ENCODE peak calls at places on chromosomes 6 and 20, in seven cellular contexts. One of them, this sample, is unnamed.

GRCh38 chr6:74519172-74519571 is 686.7 kb downstream of the COL12A1 start:
- DNase-seq in K562: no peak
- DNase-seq in H1: no peak
- DNase-seq in HCT116: no peak
- DNase-seq in GM12878: no peak
- DNase-seq in SK-N-SH: no peak
- DNase-seq in HepG2: peak; percentile 5
- DNase-seq in this sample: peak; percentile 8

GRCh38 chr6:95325858-95326257 is 251.5 kb upstream of the MANEA start:
- DNase-seq in H1: no peak
- DNase-seq in GM12878: no peak
- DNase-seq in K562: no peak
- DNase-seq in HepG2: no peak
- DNase-seq in SK-N-SH: no peak
- DNase-seq in HCT116: no peak
- DNase-seq in this sample: no peak

GRCh38 chr20:31843288-31843687 is 2.1 kb downstream of the FOXS1 start:
- DNase-seq in K562: no peak
- DNase-seq in H1: no peak
- DNase-seq in HepG2: no peak
- DNase-seq in GM12878: no peak
- DNase-seq in HCT116: no peak
- DNase-seq in SK-N-SH: no peak
- DNase-seq in this sample: no peak

GRCh38 chr6:122364084-122364483 is 35.4 kb upstream of the HSF2 start:
- DNase-seq in H1: no peak
- DNase-seq in HCT116: no peak
- DNase-seq in GM12878: no peak
- DNase-seq in HepG2: no peak
- DNase-seq in K562: no peak
- DNase-seq in SK-N-SH: peak; percentile 30
- DNase-seq in this sample: no peak

GRCh38 chr6:32108094-32108627 is 977 bp downstream of the TNXB start:
- DNase-seq in HepG2: no peak
- DNase-seq in GM12878: no peak
- DNase-seq in H1: no peak
- DNase-seq in SK-N-SH: peak; percentile 32
- DNase-seq in K562: peak; percentile 75
- DNase-seq in HCT116: no peak
- DNase-seq in this sample: no peak

GRCh38 chr20:19779634-19780033 is 21.6 kb downstream of the RIN2 start:
- DNase-seq in HepG2: no peak
- DNase-seq in HCT116: no peak
- DNase-seq in SK-N-SH: no peak
- DNase-seq in H1: no peak
- DNase-seq in K562: no peak
- DNase-seq in GM12878: peak; percentile 38
- DNase-seq in this sample: no peak

GRCh38 chr6:155224031-155224451 is 39.8 kb upstream of the CLDN20 start:
- DNase-seq in HepG2: peak; percentile 79
- DNase-seq in SK-N-SH: no peak
- DNase-seq in GM12878: peak; percentile 81
- DNase-seq in H1: no peak
- DNase-seq in K562: no peak
- DNase-seq in HCT116: peak; percentile 73
- DNase-seq in this sample: no peak

GRCh38 chr20:63311186-63311832 is 18.3 kb downstream of the COL20A1 start:
- DNase-seq in H1: no peak
- DNase-seq in HepG2: no peak
- DNase-seq in GM12878: no peak
- DNase-seq in K562: no peak
- DNase-seq in SK-N-SH: no peak
- DNase-seq in HCT116: no peak
- DNase-seq in this sample: no peak

GRCh38 chr20:3157817-3158216 is 1.8 kb downstream of the FASTKD5 start:
- DNase-seq in HCT116: no peak
- DNase-seq in HepG2: no peak
- DNase-seq in H1: no peak
- DNase-seq in SK-N-SH: no peak
- DNase-seq in GM12878: no peak
- DNase-seq in K562: no peak
- DNase-seq in this sample: no peak

GRCh38 chr6:162778603-162779002 is 50.8 kb downstream of the PACRG start:
- DNase-seq in GM12878: no peak
- DNase-seq in K562: no peak
- DNase-seq in HCT116: no peak
- DNase-seq in HepG2: no peak
- DNase-seq in SK-N-SH: no peak
- DNase-seq in H1: no peak
- DNase-seq in this sample: peak; percentile 19
- TF ChIP-seq JUND in GM12878: no peak
- TF ChIP-seq JUND in K562: no peak
- TF ChIP-seq JUND in HCT116: no peak
- TF ChIP-seq JUND in HepG2: no peak
- TF ChIP-seq JUND in SK-N-SH: no peak
- TF ChIP-seq JUND in H1: no peak
- TF ChIP-seq JUND in this sample: no peak

DNA sequence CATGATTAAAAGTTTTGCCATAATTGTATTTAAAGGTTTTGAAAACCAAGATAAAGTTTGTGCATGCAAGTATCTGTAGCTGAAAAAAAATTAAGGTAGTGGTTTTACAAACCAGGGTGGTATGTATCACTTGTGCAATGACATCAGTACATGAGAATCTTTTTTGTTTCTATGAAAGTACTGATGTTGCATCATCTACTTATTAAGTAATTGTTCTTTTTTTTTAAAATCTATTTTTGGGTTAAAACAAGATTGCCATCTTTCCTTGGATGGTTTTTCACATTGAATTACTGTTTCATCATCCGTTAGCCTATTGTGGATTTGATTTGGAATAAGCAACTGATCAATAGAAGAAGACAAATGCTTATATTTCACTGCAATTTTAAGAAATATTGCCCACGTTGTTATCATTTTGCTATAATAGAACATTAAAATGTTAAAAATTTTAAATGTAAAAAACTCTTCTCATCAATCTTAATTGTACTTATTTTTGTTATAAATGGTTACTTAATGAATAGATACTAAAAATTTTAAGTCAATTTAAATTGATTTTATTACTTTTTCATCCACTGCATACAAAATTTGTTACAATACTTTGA is 39.8 kb upstream of the TAGAP start:
- DNase-seq in SK-N-SH: no peak
- DNase-seq in H1: no peak
- DNase-seq in HCT116: no peak
- DNase-seq in GM12878: no peak
- DNase-seq in K562: no peak
- DNase-seq in HepG2: no peak
- DNase-seq in this sample: no peak
- TF ChIP-seq JUND in SK-N-SH: no peak
- TF ChIP-seq JUND in H1: no peak
- TF ChIP-seq JUND in HCT116: no peak
- TF ChIP-seq JUND in GM12878: no peak
- TF ChIP-seq JUND in K562: no peak
- TF ChIP-seq JUND in HepG2: no peak
- TF ChIP-seq JUND in this sample: no peak

GRCh38 chr6:105757512-105758200 is 328.5 kb upstream of the PRDM1 start:
- DNase-seq in HepG2: peak; percentile 13
- DNase-seq in H1: no peak
- DNase-seq in K562: no peak
- DNase-seq in SK-N-SH: no peak
- DNase-seq in HCT116: no peak
- DNase-seq in GM12878: peak; percentile 76
- DNase-seq in this sample: no peak

GRCh38 chr6:105748737-105749161 is 337.4 kb upstream of the PRDM1 start:
- DNase-seq in HepG2: no peak
- DNase-seq in K562: no peak
- DNase-seq in H1: no peak
- DNase-seq in GM12878: no peak
- DNase-seq in SK-N-SH: no peak
- DNase-seq in HCT116: no peak
- DNase-seq in this sample: no peak

GRCh38 chr6:105755885-105756284 is 330.3 kb upstream of the PRDM1 start:
- DNase-seq in SK-N-SH: no peak
- DNase-seq in H1: no peak
- DNase-seq in HCT116: no peak
- DNase-seq in HepG2: no peak
- DNase-seq in K562: no peak
- DNase-seq in GM12878: no peak
- DNase-seq in this sample: no peak

GRCh38 chr6:105750089-105750488 is 336.0 kb upstream of the PRDM1 start:
- DNase-seq in SK-N-SH: no peak
- DNase-seq in HepG2: no peak
- DNase-seq in H1: no peak
- DNase-seq in K562: no peak
- DNase-seq in HCT116: no peak
- DNase-seq in GM12878: no peak
- DNase-seq in this sample: no peak

DNA sequence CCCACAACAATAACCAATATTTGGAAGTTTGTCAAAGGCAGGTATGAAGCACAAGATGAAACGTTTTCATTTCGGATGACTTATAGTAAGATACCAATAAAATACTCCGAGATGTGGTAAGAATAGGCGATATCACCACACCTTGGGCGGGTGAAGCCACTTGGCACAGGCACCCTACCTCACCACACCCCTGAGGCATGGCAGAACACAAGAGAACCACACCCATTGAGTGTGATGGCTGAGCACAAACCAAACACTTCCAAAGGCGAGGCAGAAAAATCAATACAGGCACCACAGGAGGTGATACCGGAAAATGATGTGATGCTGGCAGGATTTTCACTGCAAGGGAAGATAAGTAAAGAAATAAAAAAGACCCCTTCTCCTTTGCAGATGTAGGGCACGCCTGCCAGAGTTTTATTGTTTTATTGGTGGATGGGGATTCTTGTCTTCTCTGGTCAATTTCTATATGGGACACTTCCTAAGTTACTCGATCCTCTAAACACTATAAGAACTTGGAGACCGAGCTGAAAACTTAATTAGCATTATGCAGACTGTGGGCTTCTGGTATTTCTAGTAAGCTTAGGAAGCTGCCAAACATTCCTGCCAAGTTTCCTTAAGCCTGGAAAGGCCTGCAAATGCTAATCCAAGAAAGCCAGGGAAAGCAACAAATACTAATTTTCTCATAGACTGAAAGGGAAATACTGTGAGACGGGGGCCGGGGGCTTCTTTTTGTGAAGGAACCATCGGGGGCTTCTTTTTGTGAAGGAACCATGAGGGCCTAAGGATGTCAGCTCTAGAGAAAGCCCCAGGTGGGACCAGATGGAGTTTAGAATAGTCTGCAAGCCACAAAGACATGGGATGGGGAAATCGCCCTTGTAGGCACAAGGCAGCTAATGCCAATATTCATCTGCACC is 332.7 kb upstream of the PRDM1 start:
- DNase-seq in HepG2: no peak
- DNase-seq in SK-N-SH: no peak
- DNase-seq in K562: no peak
- DNase-seq in H1: no peak
- DNase-seq in HCT116: peak; percentile 31
- DNase-seq in GM12878: no peak
- DNase-seq in this sample: no peak
- TF ChIP-seq JUND in HepG2: no peak
- TF ChIP-seq JUND in SK-N-SH: no peak
- TF ChIP-seq JUND in K562: no peak
- TF ChIP-seq JUND in H1: no peak
- TF ChIP-seq JUND in HCT116: no peak
- TF ChIP-seq JUND in GM12878: no peak
- TF ChIP-seq JUND in this sample: no peak

DNA sequence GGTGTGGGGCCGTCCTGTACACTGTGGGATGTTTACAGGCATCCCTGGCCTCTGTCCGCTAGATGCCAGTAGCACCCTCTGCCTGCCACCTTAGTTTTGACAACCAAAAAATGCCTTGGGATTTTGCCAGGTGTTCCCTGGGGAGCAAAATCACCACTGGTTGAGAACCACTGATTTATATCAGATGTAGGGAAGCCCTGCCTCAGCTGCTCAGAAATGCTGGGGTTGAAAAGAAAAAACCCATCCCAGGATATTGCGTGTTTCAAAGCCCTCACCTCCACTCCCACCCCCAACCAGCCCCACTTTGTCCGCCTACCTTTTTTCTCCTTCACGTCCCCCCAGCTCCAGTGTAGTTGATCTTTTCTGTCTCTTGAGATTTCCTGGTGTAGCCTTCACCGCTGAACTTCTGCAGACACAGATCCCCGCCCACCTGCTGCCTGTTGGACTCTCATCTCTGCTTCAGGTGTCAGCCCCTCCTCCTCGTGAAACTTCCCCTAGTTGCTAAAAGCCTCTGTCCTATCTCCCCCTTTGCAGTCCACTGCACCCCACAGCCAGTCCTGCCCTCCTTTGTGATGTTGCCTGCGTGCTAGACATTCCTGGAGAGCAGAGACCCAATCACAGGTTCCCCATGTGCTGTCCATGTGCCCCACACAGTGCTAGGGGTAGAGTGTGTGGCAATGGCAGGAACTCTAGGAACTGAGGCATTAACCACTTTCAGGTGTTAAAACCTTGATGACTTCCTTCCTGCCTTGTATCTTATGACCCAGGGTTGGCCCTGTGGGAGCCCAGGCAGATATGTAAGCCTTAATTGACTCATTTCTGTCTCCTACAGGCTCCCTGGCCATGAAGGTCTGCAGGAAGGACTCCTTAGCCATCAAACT is 98.9 kb downstream of the TBC1D7 start:
- DNase-seq in K562: no peak
- DNase-seq in HCT116: peak; percentile 4
- DNase-seq in H1: no peak
- DNase-seq in HepG2: peak; percentile 49
- DNase-seq in GM12878: peak; percentile 88
- DNase-seq in SK-N-SH: no peak
- DNase-seq in this sample: peak; percentile 35
- TF ChIP-seq JUND in K562: no peak
- TF ChIP-seq JUND in HCT116: no peak
- TF ChIP-seq JUND in H1: no peak
- TF ChIP-seq JUND in HepG2: no peak
- TF ChIP-seq JUND in GM12878: peak; percentile 27
- TF ChIP-seq JUND in SK-N-SH: no peak
- TF ChIP-seq JUND in this sample: no peak

This sample was measured in T47D.